ENCODE peak calls at places on chromosomes 12 and 14, in nine cellular contexts. M, K, D, F, S, N, T, E and X are unnamed samples.

GRCh38 chr12:76310110-76310509 is 38.1 kb downstream of the BBS10 start:
- DNase-seq in M (no peak), K (no peak), D (peak; percentile 52), F (no peak), S (no peak), N (no peak), T (peak; percentile 63), E (no peak), X (no peak)

GRCh38 chr14:87888136-87888999 is 104.6 kb downstream of the GALC start:
- DNase-seq in M (peak; percentile 62), K (no peak), D (peak; percentile 31), F (peak; percentile 26), S (no peak), N (peak; percentile 80), T (peak; percentile 35), E (no peak), X (no peak)

GRCh38 chr12:65765436-65765813 is 58.9 kb upstream of the HMGA2 start:
- DNase-seq in M (no peak), K (no peak), D (no peak), F (no peak), S (no peak), N (no peak), T (peak; percentile 57), E (no peak), X (no peak)

GRCh38 chr14:91585856-91586255 is 75.7 kb upstream of the PPP4R3A start:
- DNase-seq in M (no peak), K (no peak), D (no peak), F (no peak), S (no peak), N (no peak), T (no peak), E (no peak), X (no peak)

GRCh38 chr12:106586803-106587684 is 4.2 kb downstream of the RFX4 start:
- DNase-seq in M (peak; percentile 6), K (no peak), D (peak; percentile 28), F (no peak), S (no peak), N (peak; percentile 82), T (no peak), E (no peak), X (no peak)

GRCh38 chr12:120496353-120497340 is 734 bp downstream of the DYNLL1 start:
- DNase-seq in M (peak; percentile 65), K (no peak), D (peak; percentile 45), F (peak; percentile 68), S (peak; percentile 48), N (peak; percentile 73), T (peak; percentile 60), E (no peak), X (peak; percentile 67)

GRCh38 chr14:32657081-32657480 is 281.6 kb upstream of the NPAS3 start:
- DNase-seq in M (no peak), K (peak; percentile 57), D (peak; percentile 61), F (no peak), S (no peak), N (no peak), T (peak; percentile 64), E (peak; percentile 0), X (no peak)

GRCh38 chr12:85923767-85924331 is 49.8 kb downstream of the NTS start:
- DNase-seq in M (no peak), K (peak; percentile 7), D (peak; percentile 36), F (peak; percentile 8), S (no peak), N (no peak), T (no peak), E (no peak), X (no peak)

GRCh38 chr14:26163761-26164160 is 434.1 kb downstream of the NOVA1 start:
- DNase-seq in M (no peak), K (no peak), D (peak; percentile 28), F (no peak), S (no peak), N (peak; percentile 63), T (peak; percentile 4), E (no peak), X (no peak)